ENCODE peak calls at places on chromosomes 5 and 9, in four cellular contexts. U is gastrocnemius medialis, L is endothelial cell, M is T follicular helper cell. O is an unnamed sample.

GRCh38 chr5:146130440-146131045 is 25.2 kb upstream of the PLAC8L1 start:
- DNase-seq in L (no peak), U (no peak), M (no peak), O (no peak)

GRCh38 chr5:115377468-115378217 is 81.2 kb upstream of the CCDC112 start:
- DNase-seq in U (no peak), L (no peak), M (no peak), O (no peak)

GRCh38 chr5:38518341-38518740 is 38.1 kb downstream of the LIFR start:
- DNase-seq in M (no peak), U (no peak), L (no peak), O (no peak)

GRCh38 chr9:91001146-91001611 is 199.6 kb downstream of the SYK start:
- DNase-seq in L (no peak), U (no peak), M (no peak), O (no peak)

GRCh38 chr9:134684375-134684723 is 42.7 kb downstream of the COL5A1 start:
- DNase-seq in L (no peak), U (no peak), M (no peak), O (no peak)

GRCh38 chr5:167626341-167627118 is 664.9 kb upstream of the WWC1 start:
- DNase-seq in L (no peak), M (no peak), U (no peak), O (no peak)

GRCh38 chr5:53478411-53479044 is 1.9 kb upstream of the FST start:
- DNase-seq in U (no peak), M (no peak), L (peak; percentile 36), O (peak; percentile 81)

GRCh38 chr9:90988318-90988717 is 186.7 kb downstream of the SYK start:
- DNase-seq in U (no peak), M (no peak), L (no peak), O (no peak)

GRCh38 chr5:160036243-160036642 is 27.3 kb downstream of the TTC1 start:
- DNase-seq in M (no peak), L (no peak), U (no peak), O (no peak)

O was measured in left lung.